ENCODE peak calls at places on chromosomes 12 and 14, in seven cellular contexts. One of them, this sample, is unnamed.

GRCh38 chr12:70592664-70593063 is 44.6 kb downstream of the PTPRB start:
- DNase-seq in GM20000: no peak
- DNase-seq in foreskin keratinocyte: no peak
- DNase-seq in neural progenitor cell: no peak
- DNase-seq in SJSA1: no peak
- DNase-seq in stimulated activated naive CD8-positive, alpha-beta T cell treated with anti-CD3 and anti-CD28 coated beads, Interleukin-15, amount 100 ng/mL, for 72 hours: no peak
- DNase-seq in putamen: no peak
- DNase-seq in this sample: no peak

GRCh38 chr12:128829870-128830504 is 6.2 kb upstream of the SLC15A4 start:
- DNase-seq in GM20000: peak
- DNase-seq in putamen: no peak
- DNase-seq in SJSA1: no peak
- DNase-seq in neural progenitor cell: no peak
- DNase-seq in stimulated activated naive CD8-positive, alpha-beta T cell treated with anti-CD3 and anti-CD28 coated beads, Interleukin-15, amount 100 ng/mL, for 72 hours: peak
- DNase-seq in foreskin keratinocyte: no peak
- DNase-seq in this sample: no peak

GRCh38 chr14:105021656-105022275 is 883 bp upstream of the CDCA4 start:
- DNase-seq in SJSA1: no peak
- DNase-seq in putamen: peak
- DNase-seq in GM20000: no peak
- DNase-seq in foreskin keratinocyte: no peak
- DNase-seq in neural progenitor cell: peak
- DNase-seq in stimulated activated naive CD8-positive, alpha-beta T cell treated with anti-CD3 and anti-CD28 coated beads, Interleukin-15, amount 100 ng/mL, for 72 hours: peak
- DNase-seq in this sample: peak

GRCh38 chr14:70698288-70698687 is 56.6 kb downstream of the TTC9 start:
- DNase-seq in GM20000: no peak
- DNase-seq in neural progenitor cell: no peak
- DNase-seq in stimulated activated naive CD8-positive, alpha-beta T cell treated with anti-CD3 and anti-CD28 coated beads, Interleukin-15, amount 100 ng/mL, for 72 hours: no peak
- DNase-seq in putamen: no peak
- DNase-seq in SJSA1: no peak
- DNase-seq in foreskin keratinocyte: no peak
- DNase-seq in this sample: peak

GRCh38 chr14:75201087-75201486 is 24.7 kb upstream of the TMED10 start:
- DNase-seq in GM20000: no peak
- DNase-seq in SJSA1: no peak
- DNase-seq in neural progenitor cell: no peak
- DNase-seq in stimulated activated naive CD8-positive, alpha-beta T cell treated with anti-CD3 and anti-CD28 coated beads, Interleukin-15, amount 100 ng/mL, for 72 hours: no peak
- DNase-seq in putamen: no peak
- DNase-seq in foreskin keratinocyte: no peak
- DNase-seq in this sample: no peak

GRCh38 chr14:98946995-98947394 is 325.0 kb downstream of the BCL11B start:
- DNase-seq in putamen: no peak
- DNase-seq in neural progenitor cell: peak
- DNase-seq in GM20000: no peak
- DNase-seq in foreskin keratinocyte: no peak
- DNase-seq in stimulated activated naive CD8-positive, alpha-beta T cell treated with anti-CD3 and anti-CD28 coated beads, Interleukin-15, amount 100 ng/mL, for 72 hours: no peak
- DNase-seq in SJSA1: no peak
- DNase-seq in this sample: peak

GRCh38 chr12:129186952-129187351 is 333.7 kb downstream of the GLT1D1 start:
- DNase-seq in GM20000: no peak
- DNase-seq in SJSA1: no peak
- DNase-seq in putamen: no peak
- DNase-seq in neural progenitor cell: peak
- DNase-seq in stimulated activated naive CD8-positive, alpha-beta T cell treated with anti-CD3 and anti-CD28 coated beads, Interleukin-15, amount 100 ng/mL, for 72 hours: no peak
- DNase-seq in foreskin keratinocyte: no peak
- DNase-seq in this sample: peak

GRCh38 chr14:65370890-65371289 is 41.6 kb upstream of the FUT8 start:
- DNase-seq in stimulated activated naive CD8-positive, alpha-beta T cell treated with anti-CD3 and anti-CD28 coated beads, Interleukin-15, amount 100 ng/mL, for 72 hours: no peak
- DNase-seq in putamen: no peak
- DNase-seq in SJSA1: no peak
- DNase-seq in GM20000: peak
- DNase-seq in neural progenitor cell: no peak
- DNase-seq in foreskin keratinocyte: no peak
- DNase-seq in this sample: no peak

GRCh38 chr12:102833687-102834435 is 83.2 kb downstream of the PAH start:
- DNase-seq in stimulated activated naive CD8-positive, alpha-beta T cell treated with anti-CD3 and anti-CD28 coated beads, Interleukin-15, amount 100 ng/mL, for 72 hours: no peak
- DNase-seq in putamen: no peak
- DNase-seq in foreskin keratinocyte: no peak
- DNase-seq in neural progenitor cell: peak
- DNase-seq in GM20000: peak
- DNase-seq in SJSA1: no peak
- DNase-seq in this sample: peak

GRCh38 chr14:50123062-50123461 is 6.7 kb upstream of the VCPKMT start:
- DNase-seq in SJSA1: no peak
- DNase-seq in stimulated activated naive CD8-positive, alpha-beta T cell treated with anti-CD3 and anti-CD28 coated beads, Interleukin-15, amount 100 ng/mL, for 72 hours: no peak
- DNase-seq in neural progenitor cell: peak
- DNase-seq in putamen: peak
- DNase-seq in foreskin keratinocyte: no peak
- DNase-seq in GM20000: no peak
- DNase-seq in this sample: no peak

GRCh38 chr12:51333536-51333935 is 9.6 kb upstream of the BIN2 start:
- DNase-seq in neural progenitor cell: peak
- DNase-seq in SJSA1: no peak
- DNase-seq in putamen: no peak
- DNase-seq in foreskin keratinocyte: no peak
- DNase-seq in GM20000: no peak
- DNase-seq in stimulated activated naive CD8-positive, alpha-beta T cell treated with anti-CD3 and anti-CD28 coated beads, Interleukin-15, amount 100 ng/mL, for 72 hours: no peak
- DNase-seq in this sample: no peak

GRCh38 chr14:41609704-41610183 is 3.1 kb downstream of the LRFN5 start:
- DNase-seq in SJSA1: no peak
- DNase-seq in foreskin keratinocyte: no peak
- DNase-seq in GM20000: peak
- DNase-seq in neural progenitor cell: peak
- DNase-seq in putamen: peak
- DNase-seq in stimulated activated naive CD8-positive, alpha-beta T cell treated with anti-CD3 and anti-CD28 coated beads, Interleukin-15, amount 100 ng/mL, for 72 hours: peak
- DNase-seq in this sample: peak

GRCh38 chr12:47819544-47819901 is 180 bp downstream of the HDAC7 start:
- DNase-seq in stimulated activated naive CD8-positive, alpha-beta T cell treated with anti-CD3 and anti-CD28 coated beads, Interleukin-15, amount 100 ng/mL, for 72 hours: no peak
- DNase-seq in GM20000: no peak
- DNase-seq in neural progenitor cell: no peak
- DNase-seq in SJSA1: no peak
- DNase-seq in foreskin keratinocyte: no peak
- DNase-seq in putamen: no peak
- DNase-seq in this sample: no peak

GRCh38 chr12:100058482-100059029 is 73.8 kb upstream of the ANKS1B start:
- DNase-seq in putamen: peak
- DNase-seq in stimulated activated naive CD8-positive, alpha-beta T cell treated with anti-CD3 and anti-CD28 coated beads, Interleukin-15, amount 100 ng/mL, for 72 hours: no peak
- DNase-seq in SJSA1: no peak
- DNase-seq in neural progenitor cell: no peak
- DNase-seq in foreskin keratinocyte: peak
- DNase-seq in GM20000: peak
- DNase-seq in this sample: peak

GRCh38 chr12:70482764-70483163 is 116.7 kb downstream of the KCNMB4 start:
- DNase-seq in stimulated activated naive CD8-positive, alpha-beta T cell treated with anti-CD3 and anti-CD28 coated beads, Interleukin-15, amount 100 ng/mL, for 72 hours: no peak
- DNase-seq in GM20000: no peak
- DNase-seq in SJSA1: no peak
- DNase-seq in putamen: no peak
- DNase-seq in foreskin keratinocyte: no peak
- DNase-seq in neural progenitor cell: no peak
- DNase-seq in this sample: no peak

GRCh38 chr12:50554651-50555050 is 49.9 kb downstream of the DIP2B start:
- DNase-seq in stimulated activated naive CD8-positive, alpha-beta T cell treated with anti-CD3 and anti-CD28 coated beads, Interleukin-15, amount 100 ng/mL, for 72 hours: no peak
- DNase-seq in neural progenitor cell: no peak
- DNase-seq in foreskin keratinocyte: no peak
- DNase-seq in SJSA1: no peak
- DNase-seq in putamen: no peak
- DNase-seq in GM20000: no peak
- DNase-seq in this sample: no peak

GRCh38 chr12:106128526-106129430 is 10.0 kb downstream of the NUAK1 start:
- DNase-seq in GM20000: no peak
- DNase-seq in putamen: no peak
- DNase-seq in SJSA1: no peak
- DNase-seq in stimulated activated naive CD8-positive, alpha-beta T cell treated with anti-CD3 and anti-CD28 coated beads, Interleukin-15, amount 100 ng/mL, for 72 hours: no peak
- DNase-seq in foreskin keratinocyte: no peak
- DNase-seq in neural progenitor cell: no peak
- DNase-seq in this sample: no peak

GRCh38 chr12:22518998-22519397 is 25.3 kb downstream of the C2CD5 start:
- DNase-seq in putamen: no peak
- DNase-seq in foreskin keratinocyte: no peak
- DNase-seq in stimulated activated naive CD8-positive, alpha-beta T cell treated with anti-CD3 and anti-CD28 coated beads, Interleukin-15, amount 100 ng/mL, for 72 hours: no peak
- DNase-seq in SJSA1: no peak
- DNase-seq in neural progenitor cell: no peak
- DNase-seq in GM20000: no peak
- DNase-seq in this sample: peak

GRCh38 chr12:39875721-39876120 is 230.2 kb downstream of the SLC2A13 start:
- DNase-seq in GM20000: no peak
- DNase-seq in foreskin keratinocyte: no peak
- DNase-seq in putamen: no peak
- DNase-seq in SJSA1: no peak
- DNase-seq in stimulated activated naive CD8-positive, alpha-beta T cell treated with anti-CD3 and anti-CD28 coated beads, Interleukin-15, amount 100 ng/mL, for 72 hours: no peak
- DNase-seq in neural progenitor cell: no peak
- DNase-seq in this sample: no peak

GRCh38 chr12:42862055-42862454 is 272.5 kb upstream of the PRICKLE1 start:
- DNase-seq in putamen: no peak
- DNase-seq in SJSA1: no peak
- DNase-seq in foreskin keratinocyte: no peak
- DNase-seq in neural progenitor cell: no peak
- DNase-seq in GM20000: no peak
- DNase-seq in stimulated activated naive CD8-positive, alpha-beta T cell treated with anti-CD3 and anti-CD28 coated beads, Interleukin-15, amount 100 ng/mL, for 72 hours: no peak
- DNase-seq in this sample: peak

GRCh38 chr12:112126000-112126431 is 656 bp downstream of the TRAFD1 start:
- DNase-seq in foreskin keratinocyte: no peak
- DNase-seq in SJSA1: no peak
- DNase-seq in putamen: no peak
- DNase-seq in GM20000: peak
- DNase-seq in neural progenitor cell: peak
- DNase-seq in stimulated activated naive CD8-positive, alpha-beta T cell treated with anti-CD3 and anti-CD28 coated beads, Interleukin-15, amount 100 ng/mL, for 72 hours: no peak
- DNase-seq in this sample: no peak

GRCh38 chr12:89756638-89757321 is 48.1 kb upstream of the ATP2B1 start:
- DNase-seq in stimulated activated naive CD8-positive, alpha-beta T cell treated with anti-CD3 and anti-CD28 coated beads, Interleukin-15, amount 100 ng/mL, for 72 hours: peak
- DNase-seq in putamen: peak
- DNase-seq in foreskin keratinocyte: peak
- DNase-seq in neural progenitor cell: no peak
- DNase-seq in SJSA1: peak
- DNase-seq in GM20000: peak
- DNase-seq in this sample: peak

GRCh38 chr12:62516932-62517331 is 50.3 kb downstream of the MON2 start:
- DNase-seq in foreskin keratinocyte: no peak
- DNase-seq in stimulated activated naive CD8-positive, alpha-beta T cell treated with anti-CD3 and anti-CD28 coated beads, Interleukin-15, amount 100 ng/mL, for 72 hours: no peak
- DNase-seq in putamen: no peak
- DNase-seq in neural progenitor cell: no peak
- DNase-seq in GM20000: no peak
- DNase-seq in SJSA1: no peak
- DNase-seq in this sample: no peak

GRCh38 chr14:83463500-83464098 is 1929.9 kb upstream of the SEL1L start:
- DNase-seq in stimulated activated naive CD8-positive, alpha-beta T cell treated with anti-CD3 and anti-CD28 coated beads, Interleukin-15, amount 100 ng/mL, for 72 hours: no peak
- DNase-seq in GM20000: peak
- DNase-seq in neural progenitor cell: peak
- DNase-seq in SJSA1: no peak
- DNase-seq in foreskin keratinocyte: no peak
- DNase-seq in putamen: peak
- DNase-seq in this sample: peak

GRCh38 chr12:106315523-106315922 is 13.0 kb downstream of the TCP11L2 start:
- DNase-seq in GM20000: no peak
- DNase-seq in foreskin keratinocyte: no peak
- DNase-seq in neural progenitor cell: no peak
- DNase-seq in stimulated activated naive CD8-positive, alpha-beta T cell treated with anti-CD3 and anti-CD28 coated beads, Interleukin-15, amount 100 ng/mL, for 72 hours: no peak
- DNase-seq in putamen: no peak
- DNase-seq in SJSA1: no peak
- DNase-seq in this sample: no peak